ENCODE peak calls at places on chromosomes 13 and 19, in four cellular contexts. R, Q, F and Y are unnamed samples. For H3K4me1, the result is how much of the 10 kb centered on the place peaks cover.

GRCh38 chr13:92175330-92175729 is 776.9 kb downstream of the GPC5 start:
- DNase-seq in R (peak), Q (peak), F (peak), Y (peak)

GRCh38 chr13:111789420-111789819 is 277.5 kb upstream of the SOX1 start:
- DNase-seq in R (no peak), Q (no peak), F (no peak), Y (no peak)

GRCh38 chr13:22189176-22190048 is 518.5 kb downstream of the FGF9 start:
- DNase-seq in R (no peak), Q (no peak), F (no peak), Y (no peak)

GRCh38 chr13:25905411-25906010 is 146.3 kb downstream of the SHISA2 start:
- DNase-seq in R (no peak), Q (no peak), F (peak), Y (no peak)

GRCh38 chr19:35899547-35900214 is 659 bp downstream of the NFKBID start:
- DNase-seq in R (peak), Q (peak), F (peak), Y (peak)

GRCh38 chr13:112902669-112903068 is 66.3 kb upstream of the MCF2L start:
- DNase-seq in R (no peak), Q (no peak), F (no peak), Y (no peak)

GRCh38 chr13:107028751-107029150 is 460.8 kb upstream of the ARGLU1 start:
- DNase-seq in R (no peak), Q (no peak), F (no peak), Y (no peak)

GRCh38 chr19:41746593-41747227 is 8.6 kb upstream of the CEACAM6 start:
- DNase-seq in R (peak), Q (peak), F (peak), Y (peak)

GRCh38 chr19:34692541-34692940 is 15.1 kb downstream of the ZNF302 start:
- DNase-seq in R (no peak), Q (no peak), F (no peak), Y (no peak)

DNA sequence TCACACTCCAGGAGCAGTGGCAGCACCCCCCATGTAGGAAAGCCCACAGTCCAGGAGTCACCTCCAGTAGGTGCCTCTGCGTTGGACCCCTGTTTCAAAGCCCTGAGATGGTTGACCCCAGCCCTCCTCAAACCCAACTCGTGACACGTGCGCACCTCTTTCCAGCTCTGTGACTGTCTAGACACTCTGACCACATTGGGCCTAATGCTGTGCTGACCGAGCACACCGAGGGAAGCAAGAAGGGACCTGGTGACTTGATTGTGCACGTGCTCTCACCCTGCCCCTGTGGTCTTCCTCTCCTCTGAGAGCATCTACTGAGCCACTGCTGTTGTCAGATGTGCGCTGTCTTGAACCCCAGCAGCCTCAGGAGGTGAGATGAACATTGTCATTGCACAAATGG is 22.9 kb upstream of the SLC35E1 start:
- DNase-seq in R (no peak), Q (no peak), F (no peak), Y (no peak)
- H3K4me1 ChIP-seq in R (under half), Q (under half), F (under half), Y (under half)

GRCh38 chr19:18320865-18321728 is 1.8 kb downstream of the LSM4 start:
- DNase-seq in R (no peak), Q (no peak), F (no peak), Y (no peak)
- H3K4me1 ChIP-seq in R (under half), Q (under half), F (under half), Y (under half)

GRCh38 chr13:40346592-40346991 is 319.8 kb downstream of the FOXO1 start:
- DNase-seq in R (no peak), Q (no peak), F (no peak), Y (no peak)
- H3K4me1 ChIP-seq in R (under half), Q (under half), F (under half), Y (under half)

GRCh38 chr13:110328509-110328908 is 21.4 kb downstream of the COL4A2 start:
- DNase-seq in R (no peak), Q (peak), F (no peak), Y (no peak)

GRCh38 chr13:110327036-110327790 is 20.1 kb downstream of the COL4A2 start:
- DNase-seq in R (no peak), Q (peak), F (peak), Y (peak)

GRCh38 chr13:110329258-110329657 is 22.2 kb downstream of the COL4A2 start:
- DNase-seq in R (no peak), Q (no peak), F (no peak), Y (no peak)

GRCh38 chr13:110323986-110324749 is 17.1 kb downstream of the COL4A2 start:
- DNase-seq in R (no peak), Q (no peak), F (no peak), Y (no peak)

DNA sequence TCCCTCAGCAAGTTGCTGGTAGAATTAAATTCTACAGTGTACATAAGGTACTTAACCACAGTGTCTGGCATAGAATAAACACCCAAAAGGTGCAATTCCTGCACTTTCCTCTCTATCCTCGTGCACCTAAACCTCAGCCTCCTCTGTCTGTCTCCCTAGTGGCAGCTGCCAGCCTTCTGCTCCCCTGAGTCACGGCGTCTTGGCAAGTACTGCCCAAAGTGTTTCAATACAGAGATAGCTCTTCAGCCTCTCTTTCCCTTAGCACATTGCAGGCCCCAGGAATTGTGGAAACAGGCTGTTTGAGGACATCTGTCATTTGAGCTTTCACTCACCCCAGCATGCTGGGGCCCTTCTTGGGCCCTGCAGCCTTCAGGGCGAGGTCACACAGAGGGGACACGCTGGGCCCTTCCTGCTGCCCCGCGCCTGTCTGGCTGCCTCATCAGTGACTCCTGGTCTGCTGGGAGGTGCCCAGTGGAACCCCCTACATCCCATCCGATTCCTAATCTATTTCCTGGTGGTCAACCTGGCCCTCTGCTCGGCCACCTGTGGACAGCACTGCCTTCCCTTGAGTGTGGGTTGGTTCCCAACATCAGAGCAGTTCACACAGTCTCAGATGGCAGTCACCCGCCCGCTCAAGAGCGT is 19.3 kb downstream of the COL4A2 start:
- DNase-seq in R (no peak), Q (peak), F (no peak), Y (no peak)
- H3K4me1 ChIP-seq in R (under half), Q (half or more), F (under half), Y (under half)

GRCh38 chr19:1171755-1172352 is 2.2 kb downstream of the SBNO2 start:
- DNase-seq in R (peak), Q (peak), F (peak), Y (no peak)
- H3K4me1 ChIP-seq in R (half or more), Q (under half), F (under half), Y (under half)

GRCh38 chr19:38524994-38525634 is 91.6 kb downstream of the RYR1 start:
- DNase-seq in R (no peak), Q (no peak), F (no peak), Y (no peak)

GRCh38 chr19:38522915-38523314 is 89.4 kb downstream of the RYR1 start:
- DNase-seq in R (no peak), Q (no peak), F (no peak), Y (no peak)

GRCh38 chr19:38523319-38523718 is 89.8 kb downstream of the RYR1 start:
- DNase-seq in R (no peak), Q (no peak), F (no peak), Y (no peak)

GRCh38 chr19:38526430-38526829 is 91.3 kb downstream of the MAP4K1 start:
- DNase-seq in R (no peak), Q (no peak), F (no peak), Y (no peak)

DNA sequence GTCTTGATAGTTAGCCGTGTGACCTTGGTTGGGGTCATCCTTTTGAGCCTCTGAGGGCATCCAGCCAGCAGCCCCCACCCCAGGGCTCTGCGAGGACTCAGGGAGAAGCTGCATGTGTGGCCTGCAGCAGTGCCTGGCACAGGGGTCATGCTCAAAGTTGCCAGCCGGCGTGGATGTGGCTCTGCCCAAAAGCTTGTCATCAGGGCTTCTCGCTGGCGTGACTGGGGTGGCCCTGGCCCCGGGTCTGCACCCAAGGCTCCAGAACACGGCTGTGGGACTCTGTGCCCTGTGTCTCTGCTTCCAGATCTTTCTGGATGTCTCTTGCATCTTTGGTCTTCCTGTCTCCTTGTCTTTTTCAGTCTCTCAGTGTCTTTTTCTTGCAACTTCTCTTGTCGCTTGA is 90.9 kb downstream of the RYR1 start:
- DNase-seq in R (no peak), Q (no peak), F (no peak), Y (no peak)
- H3K4me1 ChIP-seq in R (under half), Q (under half), F (under half), Y (under half)

DNA sequence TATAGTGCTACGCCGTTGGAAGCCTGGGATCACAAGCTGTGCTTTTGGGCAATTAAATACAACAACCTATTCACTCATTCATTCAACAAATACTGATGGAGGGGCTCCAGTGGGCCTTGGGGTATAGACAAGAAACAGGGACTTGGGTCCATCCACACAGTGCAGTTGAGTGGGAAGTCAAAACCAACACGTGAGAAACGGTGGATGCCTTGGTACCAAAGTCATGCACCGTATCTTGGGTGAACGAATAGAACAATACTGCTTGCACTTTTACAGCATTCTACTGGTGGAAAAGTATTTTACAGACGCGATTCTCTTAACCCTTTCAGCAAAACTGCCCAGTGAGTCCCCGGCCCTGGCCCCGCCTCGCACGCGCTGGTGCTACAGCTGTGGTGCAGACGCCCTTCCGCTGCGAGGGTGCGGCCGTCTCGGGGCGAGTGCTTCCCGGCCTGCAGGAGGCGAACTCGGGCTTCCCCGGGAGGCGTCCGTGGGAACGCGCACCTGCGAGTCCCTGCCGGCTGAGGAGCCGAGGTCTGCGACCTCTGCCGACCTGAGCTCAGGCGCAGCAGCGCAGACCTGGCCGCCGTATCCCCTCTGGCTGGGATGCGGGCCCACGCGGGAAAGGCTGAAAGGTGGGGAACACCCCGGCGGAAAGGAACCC is 8.3 kb downstream of the TNFRSF19 start:
- DNase-seq in R (peak), Q (peak), F (peak), Y (peak)
- H3K4me1 ChIP-seq in R (under half), Q (under half), F (under half), Y (under half)

GRCh38 chr19:2329528-2329927 is 1.0 kb downstream of the SPPL2B start:
- DNase-seq in R (no peak), Q (peak), F (no peak), Y (no peak)
- H3K4me1 ChIP-seq in R (under half), Q (under half), F (under half), Y (under half)